ENCODE peak calls at places on chromosomes 12 and 14, in four cellular contexts. L is CD8-positive, alpha-beta T cell; Q is uterus; C is right atrium auricular region. D is an unnamed sample.

GRCh38 chr12:110741371-110741770 is 1.3 kb downstream of the PPP1CC start:
- DNase-seq in C (peak), L (no peak), Q (no peak), D (no peak)

GRCh38 chr14:105528859-105529505 is 2.6 kb downstream of the TMEM121 start:
- DNase-seq in C (no peak), Q (no peak), L (peak), D (no peak)

GRCh38 chr12:67025543-67026114 is 243.5 kb upstream of the CAND1 start:
- DNase-seq in C (no peak), Q (no peak), L (no peak), D (no peak)

GRCh38 chr14:38786921-38787320 is 316.1 kb downstream of the SEC23A start:
- DNase-seq in C (no peak), Q (no peak), L (no peak), D (peak)

GRCh38 chr12:124254126-124254525 is 40.8 kb upstream of the RFLNA start:
- DNase-seq in Q (no peak), L (no peak), C (no peak), D (no peak)

GRCh38 chr12:65122661-65123060 is 1.6 kb upstream of the WIF1 start:
- DNase-seq in C (no peak), Q (no peak), L (no peak), D (no peak)

GRCh38 chr12:28235985-28236384 is 45.7 kb downstream of the CCDC91 start:
- DNase-seq in C (no peak), Q (no peak), L (no peak), D (no peak)

GRCh38 chr12:122981036-122981471 is 573 bp downstream of the ARL6IP4 start:
- DNase-seq in C (no peak), L (peak), Q (no peak), D (no peak)

GRCh38 chr14:93114713-93115068 is 1.0 kb downstream of the ITPK1 start:
- DNase-seq in L (no peak), C (no peak), Q (no peak), D (no peak)

GRCh38 chr12:75868501-75868900 is 163.1 kb downstream of the PHLDA1 start:
- DNase-seq in L (no peak), C (no peak), Q (no peak), D (peak)

GRCh38 chr12:50314629-50315312 is 31.5 kb upstream of the LIMA1 start:
- DNase-seq in Q (no peak), L (no peak), C (no peak), D (peak)

GRCh38 chr14:81441626-81442134 is 41.6 kb upstream of the STON2 start:
- DNase-seq in Q (no peak), C (no peak), L (no peak), D (no peak)

GRCh38 chr14:67764496-67764895 is 51.9 kb downstream of the ZFYVE26 start:
- DNase-seq in C (no peak), Q (no peak), L (no peak), D (no peak)

GRCh38 chr14:21039585-21040369 is 2.4 kb upstream of the RNASE7 start:
- DNase-seq in C (no peak), L (no peak), Q (peak), D (peak)

GRCh38 chr12:104359216-104359615 is 55.7 kb downstream of the EID3 start:
- DNase-seq in C (no peak), L (no peak), Q (no peak), D (no peak)

GRCh38 chr12:43277630-43278267 is 274.3 kb downstream of the ADAMTS20 start:
- DNase-seq in C (no peak), Q (no peak), L (no peak), D (no peak)

GRCh38 chr14:54722791-54723432 is 156.0 kb downstream of the SAMD4A start:
- DNase-seq in C (no peak), L (no peak), Q (no peak), D (peak)

GRCh38 chr12:27290501-27291168 is 42.0 kb upstream of the BMAL2 start:
- DNase-seq in Q (no peak), C (no peak), L (no peak), D (no peak)

GRCh38 chr14:31692376-31692781 is 131.2 kb downstream of the NUBPL start:
- DNase-seq in C (no peak), L (no peak), Q (no peak), D (peak)

GRCh38 chr12:100953217-100953616 is 158.6 kb downstream of the ANO4 start:
- DNase-seq in Q (no peak), C (no peak), L (no peak), D (no peak)

GRCh38 chr12:115320967-115321366 is 637.0 kb upstream of the TBX3 start:
- DNase-seq in C (no peak), L (no peak), Q (peak), D (no peak)

GRCh38 chr12:89421093-89421835 is 69.0 kb upstream of the DUSP6 start:
- DNase-seq in Q (no peak), C (no peak), L (no peak), D (no peak)

GRCh38 chr12:124694846-124695497 is 127.6 kb upstream of the NCOR2 start:
- DNase-seq in Q (peak), C (peak), L (no peak), D (peak)

GRCh38 chr12:113049976-113050742 is 6.4 kb upstream of the DTX1 start:
- DNase-seq in Q (no peak), L (no peak), C (no peak), D (no peak)

GRCh38 chr12:23950011-23950774 is 723 bp upstream of the SOX5 start:
- DNase-seq in L (no peak), C (peak), Q (no peak), D (no peak)

GRCh38 chr12:121575051-121575450 is 5.8 kb downstream of the KDM2B start:
- DNase-seq in Q (no peak), L (no peak), C (no peak), D (no peak)

GRCh38 chr12:121576851-121577391 is 3.9 kb downstream of the KDM2B start:
- DNase-seq in Q (peak), L (no peak), C (no peak), D (peak)

GRCh38 chr12:121577443-121578180 is 3.2 kb downstream of the KDM2B start:
- DNase-seq in L (no peak), Q (no peak), C (no peak), D (no peak)

GRCh38 chr12:121573949-121574520 is 6.8 kb downstream of the KDM2B start:
- DNase-seq in C (no peak), Q (no peak), L (no peak), D (no peak)

GRCh38 chr12:121575952-121576615 is 4.7 kb downstream of the KDM2B start:
- DNase-seq in C (no peak), Q (no peak), L (no peak), D (no peak)
- H3K4me3 ChIP-seq in C (no peak), Q (no peak), L (no peak), D (peak)

GRCh38 chr12:99619389-99620158 is 28.0 kb upstream of the GARIN6 start:
- DNase-seq in C (no peak), Q (no peak), L (no peak), D (peak)
- TF ChIP-seq CTCF in C (no peak), Q (no peak), L (no peak), D (peak)

DNA sequence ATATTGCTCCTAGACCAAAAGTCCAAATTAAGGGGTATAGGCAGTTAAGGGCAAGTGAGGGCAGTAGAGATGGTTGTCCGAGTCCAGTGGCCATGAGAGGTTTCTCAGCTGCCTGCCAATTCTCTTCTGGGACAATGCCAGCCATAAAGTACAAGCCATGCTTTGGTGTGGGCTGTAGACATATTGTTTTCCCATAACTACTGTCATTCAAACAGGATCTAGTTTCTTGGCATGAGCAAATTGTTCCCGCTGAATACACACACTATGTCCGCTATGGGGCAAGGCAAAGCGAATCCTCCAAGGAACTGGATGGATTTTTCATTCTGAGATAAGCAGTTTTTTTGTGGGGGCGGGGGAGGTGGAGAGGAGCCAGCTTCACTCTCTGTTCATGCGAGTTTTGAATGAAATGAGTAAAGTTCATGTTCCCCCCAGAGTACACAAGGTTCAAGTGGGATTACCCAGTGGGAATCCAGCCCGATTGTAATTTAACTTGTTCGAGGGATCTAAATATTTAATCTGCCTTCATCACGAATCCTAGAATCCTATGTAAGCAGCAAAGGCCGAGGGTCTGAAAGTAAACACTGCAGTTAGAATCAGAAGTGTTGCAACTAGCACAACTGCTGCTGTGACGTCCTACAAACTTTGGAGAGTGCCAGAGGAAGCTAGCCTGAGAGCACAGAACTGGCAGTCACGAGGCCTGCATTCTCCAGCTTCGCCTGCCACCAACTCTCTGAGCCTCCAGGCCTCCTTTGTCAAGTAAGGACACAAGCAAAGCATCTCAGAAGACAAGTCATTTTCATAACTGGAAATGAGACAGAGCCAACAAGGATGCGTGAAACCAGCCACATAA is 137.0 kb downstream of the CRADD start:
- DNase-seq in C (peak), L (no peak), Q (peak), D (no peak)
- H3K4me3 ChIP-seq in C (no peak), L (no peak), Q (no peak), D (no peak)

GRCh38 chr14:51293149-51293925 is 53.3 kb downstream of the TMX1 start:
- DNase-seq in Q (peak), C (peak), L (no peak), D (peak)
- TF ChIP-seq CTCF in Q (no peak), C (no peak), L (no peak), D (no peak)

D was measured in astrocyte of the cerebellum.